ENCODE peak calls at places on chromosomes 5 and 9, in seven cellular contexts. S, W, J, O, T, Q and B are unnamed samples.
A peak's percentile ranks its signal among the peaks of the same experiment; 100 is the strongest.

GRCh38 chr9:35599763-35600604 is 5.1 kb upstream of the TESK1 start:
- DNase-seq in S (no peak), W (no peak), J (no peak), O (peak; percentile 51), T (peak; percentile 62), Q (peak; percentile 17), B (no peak)

GRCh38 chr9:89806371-89807100 is 201.7 kb downstream of the GADD45G start:
- DNase-seq in S (no peak), W (no peak), J (no peak), O (no peak), T (no peak), Q (no peak), B (peak; percentile 20)

GRCh38 chr5:7762267-7762666 is 88.7 kb downstream of the CFAP90 start:
- DNase-seq in S (no peak), W (no peak), J (no peak), O (no peak), T (no peak), Q (no peak), B (no peak)

GRCh38 chr5:173472164-173472563 is 143.9 kb upstream of the STC2 start:
- DNase-seq in S (no peak), W (peak; percentile 76), J (no peak), O (no peak), T (peak; percentile 90), Q (no peak), B (peak; percentile 99)

GRCh38 chr5:147452137-147452838 is 57.6 kb downstream of the DPYSL3 start:
- DNase-seq in S (no peak), W (no peak), J (peak; percentile 20), O (peak; percentile 66), T (no peak), Q (no peak), B (no peak)

GRCh38 chr5:61449756-61450155 is 117.7 kb downstream of the ZSWIM6 start:
- DNase-seq in S (no peak), W (peak; percentile 35), J (no peak), O (no peak), T (no peak), Q (no peak), B (no peak)

GRCh38 chr9:36731576-36731975 is 158.9 kb downstream of the MELK start:
- DNase-seq in S (peak; percentile 19), W (no peak), J (no peak), O (no peak), T (no peak), Q (no peak), B (peak; percentile 74)

GRCh38 chr5:135714126-135714894 is 120.2 kb upstream of the SLC25A48 start:
- DNase-seq in S (no peak), W (no peak), J (no peak), O (no peak), T (no peak), Q (no peak), B (no peak)

GRCh38 chr9:134130503-134131375 is 5.1 kb upstream of the WDR5 start:
- DNase-seq in S (no peak), W (no peak), J (no peak), O (peak; percentile 82), T (peak; percentile 35), Q (no peak), B (peak; percentile 11)

GRCh38 chr5:143707797-143708196 is 104.2 kb upstream of the HMHB1 start:
- DNase-seq in S (no peak), W (no peak), J (no peak), O (no peak), T (no peak), Q (no peak), B (no peak)

GRCh38 chr5:15803280-15803679 is 303.3 kb downstream of the FBXL7 start:
- DNase-seq in S (no peak), W (no peak), J (no peak), O (no peak), T (no peak), Q (no peak), B (no peak)

GRCh38 chr5:138752951-138753793 is at the start of gene CTNNA1:
- DNase-seq in S (no peak), W (peak; percentile 71), J (peak; percentile 98), O (peak; percentile 96), T (peak; percentile 62), Q (peak; percentile 79), B (peak; percentile 49)

GRCh38 chr9:87206064-87206661 is 258.9 kb upstream of the GAS1 start:
- DNase-seq in S (no peak), W (no peak), J (no peak), O (no peak), T (no peak), Q (no peak), B (peak; percentile 85)

GRCh38 chr5:14463629-14464028 is 118.0 kb upstream of the OTULINL start:
- DNase-seq in S (no peak), W (no peak), J (no peak), O (no peak), T (no peak), Q (peak; percentile 24), B (peak; percentile 75)

GRCh38 chr9:18208166-18209059 is 265.5 kb upstream of the ADAMTSL1 start:
- DNase-seq in S (no peak), W (no peak), J (peak; percentile 6), O (peak; percentile 67), T (peak; percentile 59), Q (no peak), B (peak; percentile 12)

GRCh38 chr9:90925581-90926257 is 124.1 kb downstream of the SYK start:
- DNase-seq in S (no peak), W (no peak), J (no peak), O (no peak), T (no peak), Q (no peak), B (peak; percentile 95)

GRCh38 chr5:14909369-14909768 is 37.8 kb upstream of the ANKH start:
- DNase-seq in S (no peak), W (no peak), J (no peak), O (no peak), T (no peak), Q (no peak), B (no peak)

GRCh38 chr5:1299961-1300360 is 5.1 kb upstream of the TERT start:
- DNase-seq in S (no peak), W (no peak), J (no peak), O (no peak), T (no peak), Q (no peak), B (no peak)

GRCh38 chr5:76331139-76331538 is 71.9 kb upstream of the IQGAP2 start:
- DNase-seq in S (no peak), W (no peak), J (no peak), O (no peak), T (no peak), Q (peak; percentile 50), B (no peak)

GRCh38 chr5:67552773-67553172 is 356.2 kb upstream of the CD180 start:
- DNase-seq in S (no peak), W (no peak), J (peak; percentile 3), O (no peak), T (no peak), Q (no peak), B (no peak)

GRCh38 chr5:59484618-59485017 is 408.9 kb downstream of the PDE4D start:
- DNase-seq in S (no peak), W (no peak), J (no peak), O (no peak), T (no peak), Q (no peak), B (no peak)

GRCh38 chr5:21007781-21008180 is 1019.8 kb upstream of the CDH18 start:
- DNase-seq in S (no peak), W (no peak), J (no peak), O (no peak), T (no peak), Q (no peak), B (no peak)
- TF ChIP-seq RAD21 in S (no peak), W (no peak), J (no peak), O (no peak), T (no peak), Q (no peak), B (no peak)

GRCh38 chr5:43530648-43531047 is 15.7 kb upstream of the C5orf34 start:
- DNase-seq in S (no peak), W (no peak), J (no peak), O (no peak), T (no peak), Q (no peak), B (no peak)
- H3K9ac ChIP-seq in S (no peak overlapping the region), W (no peak overlapping the region), J (no peak overlapping the region), O (no peak overlapping the region), T (no peak overlapping the region), Q (no peak overlapping the region), B (no peak overlapping the region)

GRCh38 chr5:133866903-133867245 is 101.6 kb downstream of the C5orf15 start:
- DNase-seq in S (no peak), W (no peak), J (no peak), O (no peak), T (no peak), Q (no peak), B (no peak)

GRCh38 chr5:133865113-133865512 is 103.3 kb downstream of the C5orf15 start:
- DNase-seq in S (no peak), W (no peak), J (peak; percentile 41), O (no peak), T (no peak), Q (no peak), B (no peak)

GRCh38 chr5:133867341-133867740 is 101.1 kb downstream of the C5orf15 start:
- DNase-seq in S (no peak), W (no peak), J (no peak), O (no peak), T (no peak), Q (no peak), B (no peak)

GRCh38 chr5:133864711-133865110 is 103.7 kb downstream of the C5orf15 start:
- DNase-seq in S (no peak), W (no peak), J (no peak), O (no peak), T (no peak), Q (no peak), B (no peak)

DNA sequence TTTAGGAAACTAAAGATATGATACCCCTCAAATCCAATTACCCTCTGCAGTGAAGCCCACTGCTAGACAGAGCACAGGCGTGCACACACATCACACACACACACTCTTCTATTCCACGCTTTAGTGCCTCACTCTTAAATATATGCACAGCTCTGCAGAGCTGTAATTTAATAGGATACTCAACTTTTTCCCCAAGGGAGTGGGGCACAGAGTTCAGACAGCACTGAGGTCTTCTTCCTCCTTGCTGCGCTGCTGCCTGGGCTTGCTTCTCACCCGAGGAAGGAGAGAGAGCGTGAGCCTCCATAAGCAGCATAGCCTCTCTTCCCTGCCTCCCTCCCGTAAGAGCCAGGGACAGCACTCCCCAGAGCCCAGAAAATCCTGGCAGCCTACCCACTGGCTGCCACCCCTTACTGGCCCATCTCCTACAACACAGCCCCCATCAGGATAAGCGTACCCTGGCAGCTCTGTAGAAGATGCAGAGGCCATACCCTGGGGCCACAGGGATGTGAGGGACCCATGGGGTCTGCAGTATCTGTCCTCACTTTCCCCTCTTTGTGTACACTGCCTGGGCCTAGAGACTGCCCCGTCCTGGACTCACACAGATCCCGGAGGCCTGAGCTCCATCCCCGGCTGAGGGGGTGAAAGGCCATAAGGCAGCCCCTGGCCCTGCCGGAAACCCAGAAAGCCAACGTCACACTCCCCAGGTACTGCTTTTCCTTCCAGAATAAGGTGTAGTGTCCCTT is 102.1 kb downstream of the C5orf15 start:
- DNase-seq in S (no peak), W (no peak), J (no peak), O (no peak), T (no peak), Q (no peak), B (no peak)
- TF ChIP-seq RAD21 in S (no peak), W (no peak), J (no peak), O (no peak), T (no peak), Q (no peak), B (no peak)

DNA sequence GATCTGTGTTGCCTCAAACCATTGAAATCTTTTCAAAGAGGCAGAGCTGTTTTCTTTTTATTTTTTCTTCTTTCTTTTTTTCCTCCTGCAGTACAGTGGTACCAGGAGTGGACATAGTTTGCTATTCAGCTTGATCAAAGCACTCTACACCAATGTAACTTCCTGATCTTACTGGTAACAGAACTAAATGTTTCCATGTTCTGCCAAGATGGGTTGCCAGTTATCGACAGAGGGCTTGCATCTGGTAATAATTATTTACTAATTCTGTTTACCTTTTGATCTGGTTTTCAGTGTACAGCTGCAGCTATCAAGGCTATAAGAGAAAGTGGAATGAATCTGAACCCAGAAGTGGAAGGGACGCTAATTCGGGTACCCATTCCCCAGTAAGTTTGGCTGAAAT is 26.8 kb downstream of the MRRF start:
- DNase-seq in S (no peak), W (no peak), J (no peak), O (no peak), T (no peak), Q (no peak), B (no peak)
- H3K9ac ChIP-seq in S (no peak overlapping the region), W (no peak overlapping the region), J (no peak overlapping the region), O (no peak overlapping the region), T (no peak overlapping the region), Q (no peak overlapping the region), B (no peak overlapping the region)